ENCODE peak calls at places on chromosomes 6 and 20, in eight cellular contexts. V is NCI-H1417; F is A172; T is activated CD4-positive, alpha-beta T cell treated with anti-CD3 and anti-CD28 coated beads, Interleukin-2, amount 50 U/mL, for 1 hour; Y is heart right ventricle; L is pulmonary artery endothelial cell; I is activated T-helper 9 cell treated with anti-CD3 and anti-CD28 coated beads, Interleukin-2, amount 50 U/mL, for 16 hours; C is Ammon's horn. Z is an unnamed sample.

GRCh38 chr20:14219801-14220461 is 117.5 kb downstream of the FLRT3 start:
- DNase-seq in C (no peak), Y (peak; percentile 25), L (no peak), T (no peak), I (no peak), F (no peak), V (no peak), Z (no peak)

GRCh38 chr20:31674895-31675827 is 37.4 kb downstream of the COX4I2 start:
- DNase-seq in I (peak; percentile 41), F (peak; percentile 96), Y (peak; percentile 81), V (no peak), L (peak; percentile 83), T (peak; percentile 43), C (peak; percentile 86), Z (peak; percentile 76)

GRCh38 chr20:51613576-51613975 is 71.1 kb upstream of the NFATC2 start:
- DNase-seq in Y (no peak), V (no peak), T (no peak), L (no peak), F (no peak), C (no peak), I (no peak), Z (no peak)

GRCh38 chr20:6384956-6385355 is 262.1 kb upstream of the FERMT1 start:
- DNase-seq in T (no peak), Y (no peak), V (no peak), I (no peak), L (no peak), C (no peak), F (no peak), Z (no peak)

GRCh38 chr20:2327620-2328555 is 32.1 kb downstream of the TGM3 start:
- DNase-seq in I (no peak), T (no peak), V (peak; percentile 65), Y (no peak), F (no peak), C (no peak), L (no peak), Z (no peak)

GRCh38 chr6:45974596-45974995 is 41.1 kb downstream of the CLIC5 start:
- DNase-seq in L (no peak), Y (no peak), I (no peak), C (no peak), F (no peak), T (no peak), V (no peak), Z (no peak)

GRCh38 chr6:112311950-112312547 is 35.1 kb upstream of the RFPL4B start:
- DNase-seq in C (no peak), F (no peak), Y (peak; percentile 13), T (no peak), V (peak; percentile 53), L (no peak), I (no peak), Z (no peak)

GRCh38 chr6:10414766-10415592 is at the start of gene TFAP2A:
- DNase-seq in T (no peak), F (peak; percentile 94), C (peak; percentile 18), Y (no peak), L (peak; percentile 66), V (no peak), I (no peak), Z (no peak)

GRCh38 chr6:41937881-41938574 is 3.6 kb downstream of the CCND3 start:
- DNase-seq in Y (peak; percentile 40), V (no peak), T (peak; percentile 52), F (no peak), I (no peak), L (no peak), C (no peak), Z (no peak)

GRCh38 chr20:3710703-3711417 is 1.5 kb downstream of the SIGLEC1 start:
- DNase-seq in I (peak; percentile 62), T (peak; percentile 77), Y (peak; percentile 76), V (peak; percentile 73), L (no peak), F (peak; percentile 48), C (peak; percentile 65), Z (peak; percentile 60)

GRCh38 chr6:122569372-122569771 is 40.8 kb upstream of the PKIB start:
- DNase-seq in T (no peak), L (no peak), I (no peak), F (peak; percentile 33), C (no peak), V (peak; percentile 23), Y (no peak), Z (no peak)

GRCh38 chr6:89013463-89013862 is 50.0 kb upstream of the RNGTT start:
- DNase-seq in V (no peak), T (no peak), Y (no peak), C (no peak), I (no peak), L (no peak), F (no peak), Z (no peak)

Z was measured in globus pallidus.